ENCODE peak calls at places on chromosome 13, in eight cellular contexts. E is tibial nerve, X is kidney, Z is ovary, V is adrenal gland, G is heart left ventricle, W is cardiac muscle cell, N is esophagus muscularis mucosa. H is an unnamed sample.

GRCh38 chr13:114145256-114145655 is 12.8 kb upstream of the RASA3 start:
- DNase-seq in E (no peak), X (peak; percentile 35), Z (no peak), V (no peak), G (no peak), W (no peak), N (no peak), H (no peak)

GRCh38 chr13:37753776-37754175 is 115.8 kb downstream of the TRPC4 start:
- DNase-seq in E (no peak), X (peak; percentile 50), Z (no peak), V (no peak), G (no peak), W (no peak), N (no peak), H (no peak)

GRCh38 chr13:112626761-112627160 is 38.8 kb upstream of the TUBGCP3 start:
- DNase-seq in E (no peak), X (no peak), Z (no peak), V (no peak), G (no peak), W (no peak), N (no peak), H (no peak)

GRCh38 chr13:44317752-44318550 is 55.7 kb upstream of the SERP2 start:
- DNase-seq in E (no peak), X (no peak), Z (no peak), V (no peak), G (no peak), W (no peak), N (no peak), H (no peak)

GRCh38 chr13:98571955-98572662 is 4.8 kb downstream of the STK24 start:
- DNase-seq in E (no peak), X (no peak), Z (no peak), V (no peak), G (no peak), W (no peak), N (no peak), H (no peak)

GRCh38 chr13:52845766-52846566 is 2.5 kb downstream of the PCDH8 start:
- DNase-seq in E (no peak), X (peak; percentile 66), Z (no peak), V (no peak), G (no peak), W (peak; percentile 36), N (no peak), H (peak; percentile 47)

GRCh38 chr13:99962242-99962641 is 9.3 kb downstream of the ZIC5 start:
- DNase-seq in E (no peak), X (no peak), Z (no peak), V (no peak), G (no peak), W (no peak), N (no peak), H (no peak)

GRCh38 chr13:45055198-45055901 is 65.0 kb upstream of the GTF2F2 start:
- DNase-seq in E (no peak), X (no peak), Z (no peak), V (no peak), G (no peak), W (no peak), N (no peak), H (no peak)

GRCh38 chr13:39397866-39398265 is 205.1 kb downstream of the LHFPL6 start:
- DNase-seq in E (no peak), X (no peak), Z (no peak), V (no peak), G (no peak), W (no peak), N (no peak), H (no peak)

GRCh38 chr13:112738606-112739005 is 48.8 kb downstream of the ATP11A start:
- DNase-seq in E (no peak), X (no peak), Z (no peak), V (no peak), G (no peak), W (no peak), N (no peak), H (no peak)

GRCh38 chr13:75480691-75481175 is 1.2 kb downstream of the TBC1D4 start:
- DNase-seq in E (peak; percentile 42), X (peak; percentile 89), Z (peak; percentile 72), V (peak; percentile 70), G (peak; percentile 53), W (peak; percentile 56), N (no peak), H (peak; percentile 79)

GRCh38 chr13:102495663-102496062 is 93.8 kb upstream of the FGF14 start:
- DNase-seq in E (no peak), X (no peak), Z (no peak), V (no peak), G (no peak), W (no peak), N (no peak), H (no peak)

GRCh38 chr13:114339779-114340534 is 25.7 kb downstream of the CHAMP1 start:
- DNase-seq in E (no peak), X (no peak), Z (no peak), V (peak; percentile 56), G (no peak), W (no peak), N (no peak), H (no peak)

GRCh38 chr13:101453784-101454201 is 1.3 kb downstream of the ITGBL1 start:
- DNase-seq in E (no peak), X (peak; percentile 57), Z (no peak), V (peak; percentile 13), G (no peak), W (no peak), N (no peak), H (peak; percentile 50)

GRCh38 chr13:103140001-103140671 is 73.9 kb upstream of the SLC10A2 start:
- DNase-seq in E (peak; percentile 63), X (no peak), Z (no peak), V (peak; percentile 15), G (no peak), W (peak; percentile 37), N (no peak), H (no peak)

GRCh38 chr13:113183450-113184129 is 24.9 kb downstream of the PCID2 start:
- DNase-seq in E (no peak), X (no peak), Z (no peak), V (no peak), G (no peak), W (no peak), N (no peak), H (no peak)

GRCh38 chr13:39836038-39836437 is 180.6 kb downstream of the COG6 start:
- DNase-seq in E (no peak), X (no peak), Z (no peak), V (no peak), G (no peak), W (no peak), N (no peak), H (no peak)

GRCh38 chr13:20190481-20191310 is 2.0 kb downstream of the GJB2 start:
- DNase-seq in E (no peak), X (no peak), Z (no peak), V (no peak), G (no peak), W (no peak), N (peak; percentile 77), H (no peak)

GRCh38 chr13:80436571-80437169 is 95.7 kb upstream of the SPRY2 start:
- DNase-seq in E (peak; percentile 25), X (no peak), Z (no peak), V (peak; percentile 15), G (peak; percentile 36), W (no peak), N (no peak), H (no peak)

GRCh38 chr13:29937836-29938235 is 87.4 kb upstream of the UBL3 start:
- DNase-seq in E (no peak), X (no peak), Z (no peak), V (no peak), G (no peak), W (no peak), N (no peak), H (no peak)

GRCh38 chr13:99496322-99497142 is 4.7 kb upstream of the TM9SF2 start:
- DNase-seq in E (peak; percentile 70), X (peak; percentile 66), Z (peak; percentile 49), V (peak; percentile 83), G (peak; percentile 77), W (no peak), N (no peak), H (peak; percentile 61)

GRCh38 chr13:48266150-48266549 is 33.1 kb downstream of the ITM2B start:
- DNase-seq in E (no peak), X (no peak), Z (no peak), V (no peak), G (no peak), W (no peak), N (no peak), H (no peak)
- H3K36me3 ChIP-seq in E (peaks cover 64% of the 10 kb centered on the region), X (peaks cover 37% of the 10 kb centered on the region), Z (no peaks in the 10 kb centered on the region), V (peaks cover 27% of the 10 kb centered on the region), G (peaks cover 95% of the 10 kb centered on the region), W (peaks cover 19% of the 10 kb centered on the region), N (peaks cover 41% of the 10 kb centered on the region), H (peaks cover 69% of the 10 kb centered on the region)

GRCh38 chr13:72201726-72202125 is 334.7 kb upstream of the DACH1 start:
- DNase-seq in E (no peak), X (no peak), Z (no peak), V (no peak), G (no peak), W (no peak), N (no peak), H (no peak)
- H3K36me3 ChIP-seq in E (no peaks in the 10 kb centered on the region), X (no peaks in the 10 kb centered on the region), Z (no peaks in the 10 kb centered on the region), V (no peaks in the 10 kb centered on the region), G (no peaks in the 10 kb centered on the region), W (no peaks in the 10 kb centered on the region), N (no peaks in the 10 kb centered on the region), H (no peaks in the 10 kb centered on the region)

GRCh38 chr13:77180011-77180410 is 146.9 kb downstream of the MYCBP2 start:
- DNase-seq in E (no peak), X (no peak), Z (no peak), V (no peak), G (no peak), W (no peak), N (no peak), H (no peak)
- H3K36me3 ChIP-seq in E (peaks cover 86% of the 10 kb centered on the region), X (peaks cover 21% of the 10 kb centered on the region), Z (no peaks in the 10 kb centered on the region), V (peaks cover 36% of the 10 kb centered on the region), G (peaks cover 98% of the 10 kb centered on the region), W (peaks cover 33% of the 10 kb centered on the region), N (peaks cover 42% of the 10 kb centered on the region), H (peaks cover 83% of the 10 kb centered on the region)

GRCh38 chr13:49517461-49517860 is 21.7 kb downstream of the PHF11 start:
- DNase-seq in E (no peak), X (no peak), Z (no peak), V (no peak), G (no peak), W (peak; percentile 12), N (no peak), H (no peak)
- H3K36me3 ChIP-seq in E (peaks cover 74% of the 10 kb centered on the region), X (peaks cover 15% of the 10 kb centered on the region), Z (no peaks in the 10 kb centered on the region), V (peaks cover 31% of the 10 kb centered on the region), G (peaks cover 89% of the 10 kb centered on the region), W (no peaks in the 10 kb centered on the region), N (peaks cover 21% of the 10 kb centered on the region), H (peaks cover 88% of the 10 kb centered on the region)

H was measured in lower lobe of right lung.